ENCODE peak calls at places on chromosomes 6 and 20, in five cellular contexts. A, M, D, N and G are unnamed samples.

GRCh38 chr6:167907837-167908681 is 81.3 kb downstream of the AFDN start:
- DNase-seq in A (peak; percentile 28), M (no peak), D (no peak), N (peak; percentile 22), G (no peak)

GRCh38 chr6:75516757-75517156 is 23.2 kb upstream of the FILIP1 start:
- DNase-seq in A (no peak), M (no peak), D (no peak), N (no peak), G (no peak)

GRCh38 chr6:139152088-139152891 is 17.4 kb downstream of the HECA start:
- DNase-seq in A (peak; percentile 84), M (no peak), D (no peak), N (no peak), G (no peak)

GRCh38 chr6:87155272-87155919 is at the start of gene ZNF292:
- DNase-seq in A (peak; percentile 97), M (peak; percentile 94), D (peak; percentile 95), N (peak; percentile 97), G (peak; percentile 94)

GRCh38 chr6:32664827-32665362 is 1.6 kb downstream of the HLA-DQB1 start:
- DNase-seq in A (no peak), M (no peak), D (peak; percentile 60), N (peak; percentile 5), G (no peak)

GRCh38 chr6:141361559-141361958 is 771.2 kb upstream of the GJE1 start:
- DNase-seq in A (no peak), M (no peak), D (no peak), N (no peak), G (no peak)

GRCh38 chr20:2768632-2769015 is 31.8 kb downstream of the CPXM1 start:
- DNase-seq in A (no peak), M (no peak), D (no peak), N (no peak), G (no peak)

GRCh38 chr6:36078159-36078558 is 50.6 kb downstream of the MAPK14 start:
- DNase-seq in A (no peak), M (no peak), D (no peak), N (no peak), G (no peak)

GRCh38 chr6:56040271-56040670 is 164.9 kb upstream of the BMP5 start:
- DNase-seq in A (peak; percentile 77), M (no peak), D (no peak), N (no peak), G (peak; percentile 36)

GRCh38 chr20:62652051-62652893 is 10.0 kb downstream of the SLCO4A1 start:
- DNase-seq in A (peak; percentile 99), M (peak; percentile 93), D (peak; percentile 78), N (peak; percentile 79), G (peak; percentile 47)

GRCh38 chr6:134381926-134382325 is 64.0 kb upstream of the SGK1 start:
- DNase-seq in A (no peak), M (no peak), D (no peak), N (no peak), G (no peak)

GRCh38 chr6:68994561-68994960 is 359.5 kb downstream of the ADGRB3 start:
- DNase-seq in A (no peak), M (no peak), D (no peak), N (no peak), G (peak; percentile 13)

GRCh38 chr20:16821211-16822089 is 73.3 kb downstream of the OTOR start:
- DNase-seq in A (peak; percentile 29), M (no peak), D (no peak), N (peak; percentile 36), G (peak; percentile 15)

GRCh38 chr20:15482525-15482924 is 1090.7 kb downstream of the KIF16B start:
- DNase-seq in A (no peak), M (no peak), D (no peak), N (no peak), G (no peak)

GRCh38 chr6:131524695-131525336 is 48.2 kb upstream of the ARG1 start:
- DNase-seq in A (no peak), M (no peak), D (no peak), N (no peak), G (no peak)

GRCh38 chr6:14026831-14027539 is 90.6 kb upstream of the CD83 start:
- DNase-seq in A (peak; percentile 18), M (no peak), D (no peak), N (no peak), G (no peak)

GRCh38 chr6:22954749-22955385 is 385.5 kb downstream of the HDGFL1 start:
- DNase-seq in A (peak; percentile 49), M (no peak), D (no peak), N (no peak), G (no peak)

GRCh38 chr6:105882071-105882803 is 203.9 kb upstream of the PRDM1 start:
- DNase-seq in A (peak; percentile 66), M (no peak), D (no peak), N (no peak), G (peak; percentile 29)

GRCh38 chr6:145502417-145502816 is 232.9 kb downstream of the EPM2A start:
- DNase-seq in A (no peak), M (no peak), D (no peak), N (peak; percentile 6), G (no peak)

GRCh38 chr6:33833599-33833998 is 29.8 kb upstream of the MLN start:
- DNase-seq in A (no peak), M (no peak), D (no peak), N (no peak), G (no peak)

GRCh38 chr6:27605401-27606342 is 132.8 kb upstream of the ZNF184 start:
- DNase-seq in A (peak; percentile 59), M (no peak), D (no peak), N (peak; percentile 91), G (peak; percentile 16)

GRCh38 chr6:44298864-44299263 is 14.3 kb downstream of the AARS2 start:
- DNase-seq in A (no peak), M (no peak), D (no peak), N (no peak), G (no peak)

GRCh38 chr6:44300424-44300823 is 12.7 kb downstream of the AARS2 start:
- DNase-seq in A (no peak), M (no peak), D (no peak), N (no peak), G (no peak)

GRCh38 chr6:44301106-44301505 is 12.0 kb downstream of the AARS2 start:
- DNase-seq in A (no peak), M (no peak), D (no peak), N (no peak), G (no peak)

GRCh38 chr6:44297063-44298038 is 15.8 kb downstream of the AARS2 start:
- DNase-seq in A (peak; percentile 29), M (peak; percentile 39), D (peak; percentile 66), N (peak; percentile 65), G (no peak)

GRCh38 chr6:44298055-44298803 is 14.9 kb downstream of the AARS2 start:
- DNase-seq in A (no peak), M (no peak), D (no peak), N (no peak), G (no peak)
- H3K4me3 ChIP-seq in A (peak overlapping the region; percentile 65), M (no peak overlapping the region), D (peak overlapping the region; percentile 42), N (peak overlapping the region; percentile 36), G (no peak overlapping the region)

DNA sequence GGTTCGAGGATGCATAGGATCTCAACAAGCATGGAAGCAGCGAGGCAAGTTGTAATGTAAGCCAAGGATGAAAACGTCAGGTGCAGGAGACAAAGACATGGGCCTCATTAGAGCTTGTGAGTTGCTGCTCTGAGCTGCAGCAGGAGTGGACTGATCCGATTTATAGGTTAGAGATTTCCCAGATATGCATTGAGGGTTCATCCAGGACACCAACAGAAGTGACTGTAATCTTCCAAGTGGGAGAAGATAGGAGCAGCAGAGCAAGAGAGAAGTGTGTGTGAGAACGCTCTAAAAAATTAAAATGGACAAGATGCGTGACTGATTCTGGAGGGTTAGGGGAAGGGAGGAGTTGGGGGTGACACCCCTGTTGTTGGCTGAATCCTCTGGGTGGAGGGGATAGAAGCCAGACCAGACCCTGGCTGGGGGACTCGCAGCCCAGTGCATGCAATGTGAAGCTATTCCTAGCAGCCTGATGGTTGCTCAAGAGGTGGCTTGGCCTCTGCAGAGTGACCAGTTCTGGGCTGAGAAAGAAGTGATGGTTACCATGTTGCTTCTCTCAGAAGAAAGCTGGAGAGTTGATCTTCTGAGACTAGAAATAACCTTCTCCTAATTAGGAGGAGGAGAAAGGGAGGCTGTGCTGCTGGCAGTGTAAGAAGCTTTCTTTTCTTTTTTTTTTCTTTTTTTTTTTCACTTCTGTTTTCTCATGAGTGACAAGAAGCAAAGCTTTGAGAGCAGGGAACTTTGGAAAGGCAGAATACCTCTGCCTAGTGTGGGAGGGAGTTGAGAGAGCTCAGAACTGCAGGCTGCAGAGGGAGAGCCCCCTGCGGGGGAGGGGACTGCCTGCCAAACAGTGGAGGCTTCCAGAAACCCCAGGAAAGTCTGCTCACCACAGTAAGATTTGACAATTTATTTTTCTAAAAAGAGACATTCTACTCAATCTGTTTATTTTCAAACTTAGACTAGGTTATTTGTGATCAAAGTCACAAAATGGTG is 116.9 kb downstream of the SLX4IP start:
- DNase-seq in A (no peak), M (peak; percentile 39), D (no peak), N (peak; percentile 10), G (no peak)
- H3K4me3 ChIP-seq in A (no peak overlapping the region), M (no peak overlapping the region), D (no peak overlapping the region), N (no peak overlapping the region), G (no peak overlapping the region)

GRCh38 chr20:24469116-24470030 is at the start of gene SYNDIG1:
- DNase-seq in A (no peak), M (peak; percentile 28), D (no peak), N (no peak), G (no peak)
- H3K4me3 ChIP-seq in A (no peak within 1 kb of the TSS), M (peak within 1 kb of the TSS; percentile 47), D (no peak within 1 kb of the TSS), N (no peak within 1 kb of the TSS), G (peak within 1 kb of the TSS; percentile 56)

DNA sequence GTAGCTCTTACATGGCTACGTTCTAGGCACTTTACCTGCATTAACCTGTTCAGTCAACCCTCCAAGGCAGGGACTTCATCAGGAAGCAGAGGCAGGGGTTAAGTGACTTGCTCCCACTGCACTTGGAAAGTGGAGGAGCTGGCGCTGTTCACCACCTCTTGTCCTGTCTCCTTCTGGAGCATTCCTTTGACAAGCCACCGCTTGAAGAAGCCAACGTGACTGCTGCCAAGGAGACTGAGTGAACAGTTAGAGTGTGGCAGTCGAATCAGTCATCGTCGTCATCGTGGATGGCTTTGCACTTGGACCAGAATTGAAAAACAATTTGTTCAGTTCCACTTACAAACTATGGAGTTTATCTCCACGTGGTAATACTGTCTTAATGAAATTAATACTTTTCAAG is 60.9 kb downstream of the TULP4 start:
- DNase-seq in A (no peak), M (no peak), D (no peak), N (no peak), G (no peak)
- H3K4me3 ChIP-seq in A (no peak overlapping the region), M (no peak overlapping the region), D (no peak overlapping the region), N (no peak overlapping the region), G (no peak overlapping the region)

DNA sequence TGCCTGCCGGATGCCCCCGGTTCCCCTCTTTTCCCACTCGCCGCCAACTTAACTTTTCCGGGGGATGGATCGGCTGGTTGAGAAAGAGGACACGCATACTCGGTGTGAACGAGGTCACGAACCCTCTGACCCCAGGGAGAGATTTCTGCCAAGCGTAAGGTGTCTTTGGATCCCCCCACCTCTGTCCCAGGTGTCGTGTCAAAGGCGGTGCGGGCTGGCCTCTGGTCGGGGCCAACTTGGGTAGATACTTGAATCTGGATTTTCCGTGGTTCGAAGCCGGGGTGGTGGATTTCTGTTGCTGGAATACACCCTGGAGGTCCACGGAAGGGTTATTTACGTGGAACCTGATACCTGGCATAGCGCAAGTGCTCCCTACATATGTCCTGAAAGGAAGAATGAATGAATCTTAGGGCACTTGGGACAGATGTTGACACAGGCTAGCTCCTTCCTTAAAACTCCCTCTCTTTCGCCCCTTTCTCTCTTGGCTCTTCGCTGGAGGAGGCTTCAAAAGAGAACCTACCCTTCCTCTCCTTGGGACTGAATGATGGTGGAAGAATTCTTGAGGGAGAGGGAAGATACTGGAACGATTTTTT is 1.0 kb downstream of the DOK5 start:
- DNase-seq in A (no peak), M (no peak), D (no peak), N (no peak), G (no peak)
- H3K4me3 ChIP-seq in A (peak overlapping the region; percentile 67), M (peak overlapping the region; percentile 47), D (no peak overlapping the region), N (no peak overlapping the region), G (peak overlapping the region; percentile 94)

GRCh38 chr6:154359679-154360078 is 3.1 kb upstream of the IPCEF1 start:
- DNase-seq in A (no peak), M (no peak), D (no peak), N (no peak), G (no peak)
- H3K4me3 ChIP-seq in A (no peak overlapping the region), M (no peak overlapping the region), D (peak overlapping the region; percentile 14), N (no peak overlapping the region), G (no peak overlapping the region)